ENCODE peak calls at places on chromosomes 1 and 21, in five cellular contexts. R is HCT116, N is Panc1, S is A549, D is HL-60. Y is an unnamed sample.

GRCh38 chr1:67889940-67890567 is 56.8 kb upstream of the GNG12 start:
- DNase-seq in N (peak; percentile 64), D (no peak), R (peak; percentile 50), S (peak; percentile 69), Y (no peak)

GRCh38 chr1:173459885-173460284 is 17.2 kb upstream of the PRDX6 start:
- DNase-seq in R (no peak), D (peak; percentile 5), S (no peak), N (no peak), Y (no peak)

GRCh38 chr1:9413877-9414213 is 121.2 kb downstream of the SPSB1 start:
- DNase-seq in N (no peak), D (no peak), R (no peak), S (no peak), Y (no peak)

GRCh38 chr1:8889103-8889846 is 10.8 kb upstream of the ENO1 start:
- DNase-seq in R (no peak), S (peak; percentile 44), N (no peak), D (peak; percentile 70), Y (no peak)

GRCh38 chr21:41622831-41623548 is 115.0 kb upstream of the TMPRSS2 start:
- DNase-seq in N (no peak), S (no peak), R (no peak), D (no peak), Y (no peak)

GRCh38 chr1:24908591-24909259 is 21.4 kb downstream of the RUNX3 start:
- DNase-seq in S (no peak), R (no peak), N (no peak), D (no peak), Y (no peak)

GRCh38 chr1:47456250-47456649 is 18.4 kb downstream of the FOXD2 start:
- DNase-seq in D (no peak), N (no peak), R (no peak), S (no peak), Y (no peak)

GRCh38 chr21:46639489-46640386 is 4.3 kb downstream of the PRMT2 start:
- DNase-seq in R (no peak), S (peak; percentile 34), N (no peak), D (no peak), Y (peak; percentile 33)

GRCh38 chr1:237999426-238000052 is 108.8 kb upstream of the ZP4 start:
- DNase-seq in S (no peak), R (no peak), N (no peak), D (no peak), Y (no peak)

GRCh38 chr1:233368106-233368783 is 40.7 kb downstream of the MAP3K21 start:
- DNase-seq in R (no peak), S (peak; percentile 34), N (no peak), D (no peak), Y (no peak)

GRCh38 chr1:91397605-91398004 is 7.0 kb downstream of the HFM1 start:
- DNase-seq in D (no peak), N (no peak), S (no peak), R (no peak), Y (no peak)

GRCh38 chr1:199759268-199759724 is 268.2 kb upstream of the NR5A2 start:
- DNase-seq in D (no peak), S (peak; percentile 68), R (peak; percentile 92), N (no peak), Y (no peak)

GRCh38 chr1:43619996-43620920 is 29.7 kb upstream of the KDM4A start:
- DNase-seq in D (no peak), N (no peak), S (no peak), R (no peak), Y (no peak)

GRCh38 chr1:153962088-153963029 is 978 bp downstream of the SLC39A1 start:
- DNase-seq in S (peak; percentile 39), D (peak; percentile 44), R (no peak), N (no peak), Y (peak; percentile 32)
- TF ChIP-seq REST in S (no peak), D (no peak), R (no peak), N (no peak), Y (no peak)

GRCh38 chr21:40606341-40606740 is 240.6 kb downstream of the DSCAM start:
- DNase-seq in N (no peak), S (no peak), R (no peak), D (no peak), Y (no peak)
- TF ChIP-seq REST in N (no peak), S (no peak), R (no peak), D (no peak), Y (no peak)

GRCh38 chr21:34881421-34881820 is 167.7 kb downstream of the RUNX1 start:
- DNase-seq in D (no peak), N (no peak), S (no peak), R (no peak), Y (no peak)
- TF ChIP-seq REST in D (no peak), N (no peak), S (no peak), R (no peak), Y (no peak)

GRCh38 chr1:178628637-178629548 is 96.2 kb upstream of the RALGPS2 start:
- DNase-seq in N (no peak), S (no peak), R (no peak), D (no peak), Y (no peak)
- TF ChIP-seq REST in N (no peak), S (no peak), R (no peak), D (no peak), Y (no peak)

DNA sequence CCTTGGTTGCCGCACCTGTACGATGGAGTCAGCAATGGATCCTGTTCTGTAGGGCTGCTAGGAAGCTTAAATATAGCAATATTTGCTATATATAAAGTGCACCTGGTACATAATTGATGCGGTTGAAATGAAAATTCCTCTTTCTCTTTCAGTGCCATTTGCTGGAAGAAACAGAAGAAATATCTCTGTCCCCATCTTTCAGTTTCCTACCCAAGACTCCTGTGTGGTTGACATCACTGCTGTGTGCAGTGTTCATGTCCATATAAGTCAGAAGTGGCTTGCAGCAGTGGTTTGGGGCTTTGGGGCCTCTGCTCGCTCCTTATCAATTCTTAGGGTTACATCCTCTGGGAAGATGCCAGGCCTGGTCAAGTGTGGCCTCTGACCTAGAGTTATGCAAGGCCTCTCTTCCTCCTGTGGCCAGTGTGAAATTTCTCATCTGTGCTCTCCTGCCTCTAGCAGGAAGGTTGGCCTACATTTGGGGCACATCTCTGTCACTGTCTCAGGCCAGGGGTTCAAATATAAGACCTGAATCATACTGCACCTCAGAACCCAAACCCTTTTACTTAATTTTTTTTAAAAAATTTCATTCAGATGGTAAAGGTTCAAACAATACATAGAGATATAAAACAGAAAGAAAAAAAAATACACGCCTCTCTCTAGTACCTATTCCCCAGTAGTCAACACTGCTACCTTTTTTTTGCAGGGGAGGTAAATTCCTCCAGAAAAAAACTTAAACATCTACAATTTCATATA is 32.7 kb downstream of the MAPKAPK2 start:
- DNase-seq in D (peak; percentile 44), R (no peak), N (no peak), S (no peak), Y (no peak)
- TF ChIP-seq REST in D (no peak), R (no peak), N (no peak), S (no peak), Y (no peak)

GRCh38 chr1:172322219-172323061 is 98.0 kb upstream of the C1orf105 start:
- DNase-seq in N (peak; percentile 91), D (no peak), S (peak; percentile 92), R (no peak), Y (peak; percentile 24)
- TF ChIP-seq REST in N (no peak), D (no peak), S (no peak), R (no peak), Y (no peak)

DNA sequence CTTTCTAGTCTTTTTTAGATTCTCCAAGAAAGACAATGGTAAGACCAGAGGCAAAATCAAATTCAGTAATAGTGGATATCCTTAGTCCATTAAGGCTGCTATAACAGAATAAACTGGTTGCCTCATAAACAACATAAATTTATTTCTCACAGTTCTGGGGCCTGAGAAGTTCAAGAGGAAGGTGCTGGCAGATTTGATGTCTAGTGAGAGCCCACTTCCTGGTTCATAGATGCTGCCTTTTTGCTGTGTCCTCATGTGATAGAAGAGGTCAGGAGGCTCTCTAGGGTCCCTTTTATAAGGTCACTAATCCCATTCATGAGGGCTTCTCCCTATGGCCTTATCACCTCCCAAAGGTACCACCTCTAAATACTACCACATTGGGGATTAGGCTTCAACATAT is 31.5 kb upstream of the BTG3 start:
- DNase-seq in S (no peak), R (no peak), N (no peak), D (no peak), Y (no peak)
- TF ChIP-seq REST in S (no peak), R (no peak), N (no peak), D (no peak), Y (no peak)